ENCODE peak calls at places on chromosome X, in ten cellular contexts. Y is neural progenitor cell, Q is HepG2, R is GM23338, I is fibroblast of lung, S is K562, F is mammary epithelial cell, K is GM12878, X is GM23248, W is endothelial cell of umbilical vein. T is an unnamed sample. For H3K36me3, the result is how much of the 10 kb centered on the place peaks cover.

GRCh38 chrX:151153086-151153485 is 23.3 kb upstream of the GPR50 start:
- DNase-seq in Y (peak), Q (peak), R (peak), I (peak), S (peak), F (peak), K (no peak), X (peak), W (no peak), T (peak)

GRCh38 chrX:106999002-106999975 is 723 bp downstream of the MORC4 start:
- DNase-seq in Y (peak), Q (peak), R (peak), I (peak), S (peak), F (peak), K (no peak), X (peak), W (peak), T (peak)

GRCh38 chrX:16487620-16488380 is 162.2 kb upstream of the S100G start:
- DNase-seq in Y (no peak), Q (no peak), R (no peak), I (no peak), S (no peak), F (peak), K (no peak), X (peak), W (no peak), T (no peak)

GRCh38 chrX:40318076-40318475 is 220.3 kb upstream of the BCOR start:
- DNase-seq in Y (no peak), Q (no peak), R (no peak), I (no peak), S (no peak), F (no peak), K (no peak), X (no peak), W (no peak), T (no peak)

GRCh38 chrX:105299286-105299685 is 78.8 kb upstream of the TEX13A start:
- DNase-seq in Y (peak), Q (no peak), R (peak), I (no peak), S (no peak), F (no peak), K (no peak), X (no peak), W (no peak), T (no peak)

GRCh38 chrX:85906399-85906798 is 141.0 kb downstream of the CHM start:
- DNase-seq in Y (no peak), Q (peak), R (no peak), I (no peak), S (no peak), F (no peak), K (no peak), X (no peak), W (no peak), T (no peak)

GRCh38 chrX:1582686-1583437 is 8.5 kb upstream of the AKAP17A start:
- DNase-seq in Y (no peak), Q (peak), R (peak), I (no peak), S (peak), F (peak), K (no peak), X (peak), W (no peak), T (peak)

GRCh38 chrX:9341305-9342201 is 123.3 kb upstream of the TBL1X start:
- DNase-seq in Y (peak), Q (no peak), R (peak), I (peak), S (peak), F (no peak), K (peak), X (peak), W (peak), T (peak)

GRCh38 chrX:46185923-46186810 is 359.1 kb downstream of the ZNF674 start:
- DNase-seq in Y (no peak), Q (peak), R (no peak), I (no peak), S (no peak), F (peak), K (no peak), X (no peak), W (no peak), T (no peak)

GRCh38 chrX:20265221-20265725 is 1.4 kb downstream of the RPS6KA3 start:
- DNase-seq in Y (peak), Q (peak), R (peak), I (peak), S (peak), F (peak), K (no peak), X (peak), W (peak), T (peak)

GRCh38 chrX:22135994-22136684 is 104.0 kb downstream of the PHEX start:
- DNase-seq in Y (peak), Q (peak), R (peak), I (peak), S (peak), F (peak), K (no peak), X (peak), W (peak), T (peak)

GRCh38 chrX:56233100-56233499 is 944 bp downstream of the KLF8 start:
- DNase-seq in Y (peak), Q (no peak), R (peak), I (peak), S (no peak), F (no peak), K (no peak), X (peak), W (no peak), T (no peak)

GRCh38 chrX:117538441-117539418 is 577.9 kb downstream of the KLHL13 start:
- DNase-seq in Y (peak), Q (no peak), R (no peak), I (no peak), S (no peak), F (no peak), K (no peak), X (no peak), W (no peak), T (peak)

GRCh38 chrX:154359362-154360154 is 14.9 kb downstream of the FLNA start:
- DNase-seq in Y (no peak), Q (no peak), R (no peak), I (no peak), S (no peak), F (no peak), K (no peak), X (no peak), W (no peak), T (no peak)
- H3K36me3 ChIP-seq in Y (under half), Q (half or more), R (under half), I (half or more), S (half or more), F (under half), K (under half), X (under half), W (half or more), T (half or more)

DNA sequence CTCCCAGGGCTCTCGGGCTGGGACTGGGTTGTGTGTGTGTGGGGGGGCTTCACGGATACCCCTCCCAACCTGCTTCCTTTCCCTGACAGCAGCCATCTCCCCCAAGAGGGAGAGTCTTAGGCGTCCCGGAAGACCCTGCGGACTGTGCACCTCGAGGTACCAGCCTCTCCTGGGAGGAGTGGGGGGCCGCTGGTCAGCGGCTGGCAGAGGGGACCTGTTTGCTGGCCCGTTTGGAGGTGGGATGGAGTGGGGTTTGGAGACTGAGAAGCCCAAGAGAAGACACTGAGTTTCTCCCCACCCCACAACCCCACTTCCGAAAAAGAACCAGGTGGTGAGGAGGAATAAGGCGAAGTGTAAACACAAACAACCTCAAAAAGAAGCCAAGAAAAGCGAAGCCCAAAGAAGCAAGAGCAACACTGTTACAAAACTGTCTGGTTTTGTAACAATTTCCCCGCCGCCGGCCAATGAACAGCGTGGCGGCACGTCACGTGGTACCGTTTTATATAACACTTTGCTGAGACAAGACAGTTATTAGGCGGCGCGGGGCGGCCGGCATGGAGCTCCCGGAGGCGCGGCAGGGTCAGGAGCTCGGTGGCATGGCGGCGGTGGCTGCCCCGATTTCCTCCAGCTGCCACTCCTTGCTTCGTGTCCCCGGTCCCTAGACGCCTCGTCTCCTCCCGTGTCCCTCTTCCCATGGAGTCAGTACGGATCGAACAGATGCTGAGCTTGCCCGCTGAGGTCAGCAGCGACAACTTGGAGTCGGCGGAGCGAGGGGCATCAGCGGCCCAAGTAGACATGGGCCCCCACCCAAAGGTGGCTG is at the start of gene LONRF3:
- DNase-seq in Y (peak), Q (peak), R (no peak), I (peak), S (peak), F (no peak), K (no peak), X (peak), W (peak), T (peak)
- TF ChIP-seq EZH2 in Y (peak), Q (no peak), R (peak), I (no peak), S (no peak), F (peak), K (no peak), X (no peak), W (no peak), T (peak)

GRCh38 chrX:47215291-47215900 is 3.1 kb upstream of the CDK16 start:
- DNase-seq in Y (no peak), Q (no peak), R (no peak), I (no peak), S (no peak), F (no peak), K (no peak), X (no peak), W (no peak), T (no peak)
- H3K36me3 ChIP-seq in Y (under half), Q (under half), R (under half), I (under half), S (half or more), F (under half), K (under half), X (under half), W (under half), T (half or more)

DNA sequence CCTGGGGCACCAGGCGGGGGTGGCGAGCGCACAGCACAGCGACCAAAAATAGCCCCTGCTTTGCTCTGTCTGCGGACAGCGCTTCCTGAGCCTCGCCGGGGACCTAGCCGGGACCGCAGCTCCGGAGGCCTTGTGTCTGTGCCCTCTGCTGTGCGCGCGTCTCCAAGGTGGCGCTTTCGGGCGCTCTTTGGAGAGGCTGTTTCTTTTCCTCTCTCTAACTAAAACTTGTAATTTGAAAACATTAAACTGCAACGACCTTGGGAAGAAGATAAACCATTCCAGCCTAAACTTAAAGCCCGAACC is 3.4 kb downstream of the ARX start:
- DNase-seq in Y (peak), Q (no peak), R (peak), I (no peak), S (no peak), F (no peak), K (no peak), X (peak), W (no peak), T (no peak)
- TF ChIP-seq EZH2 in Y (peak), Q (no peak), R (peak), I (peak), S (no peak), F (no peak), K (no peak), X (no peak), W (peak), T (no peak)

DNA sequence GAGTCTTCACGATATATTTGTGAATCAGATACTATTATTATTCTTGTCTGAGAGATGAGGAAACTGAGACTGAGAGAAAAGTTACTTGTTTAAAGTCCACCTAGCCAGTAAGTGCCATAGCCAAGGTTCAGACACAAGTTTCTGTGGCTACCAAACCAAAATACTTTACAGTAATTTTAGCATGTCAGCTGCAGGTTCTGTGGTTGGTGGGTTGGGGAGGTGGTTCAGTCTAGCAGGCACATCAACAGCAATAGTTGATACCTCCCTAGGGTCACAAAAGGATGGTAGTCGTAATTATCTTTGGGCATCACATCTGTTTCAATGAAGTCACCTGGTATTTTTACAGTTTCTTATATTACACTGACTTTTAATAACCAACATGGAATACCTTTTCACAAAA is 35.6 kb upstream of the EDA2R start:
- DNase-seq in Y (no peak), Q (no peak), R (no peak), I (no peak), S (no peak), F (no peak), K (no peak), X (no peak), W (no peak), T (no peak)
- H3K36me3 ChIP-seq in Y (under half), Q (under half), R (under half), I (under half), S (under half), F (under half), K (under half), X (under half), W (under half), T (under half)

GRCh38 chrX:130170752-130171445 is 863 bp upstream of the RAB33A start:
- DNase-seq in Y (peak), Q (no peak), R (peak), I (no peak), S (no peak), F (no peak), K (peak), X (peak), W (no peak), T (peak)
- TF ChIP-seq EZH2 in Y (no peak), Q (no peak), R (no peak), I (no peak), S (no peak), F (no peak), K (no peak), X (no peak), W (no peak), T (no peak)

T was measured in A673.